ENCODE peak calls at places on chromosomes 11 and 22, in eight cellular contexts. P is esophagus muscularis mucosa, E is epithelial cell of esophagus, Z is gastrocnemius medialis, K is psoas muscle, O is lower leg skin, R is upper lobe of right lung, Y is pancreas. H is an unnamed sample.

GRCh38 chr11:62579252-62579651 is 5.6 kb upstream of the EEF1G start:
- DNase-seq in Y (no peak), K (no peak), R (no peak), E (no peak), Z (no peak), P (no peak), O (no peak), H (no peak)

GRCh38 chr11:124879999-124880611 is 14.9 kb downstream of the ROBO3 start:
- DNase-seq in R (peak), P (no peak), K (no peak), E (no peak), Y (no peak), Z (no peak), O (peak), H (no peak)

GRCh38 chr22:24827305-24827704 is 21.3 kb downstream of the SGSM1 start:
- DNase-seq in Y (peak), Z (no peak), O (no peak), R (peak), P (no peak), K (no peak), E (no peak), H (no peak)

GRCh38 chr11:56333156-56333555 is 12.7 kb upstream of the OR8K1 start:
- DNase-seq in P (no peak), R (no peak), Z (no peak), Y (no peak), K (no peak), O (no peak), E (no peak), H (no peak)

GRCh38 chr22:39731881-39732555 is 161.5 kb downstream of the CACNA1I start:
- DNase-seq in O (no peak), Z (no peak), Y (no peak), P (peak), R (peak), K (no peak), E (no peak), H (no peak)

GRCh38 chr11:64060861-64061444 is 25.2 kb downstream of the FLRT1 start:
- DNase-seq in R (peak), K (peak), E (peak), O (no peak), Z (no peak), Y (peak), P (no peak), H (peak)

GRCh38 chr11:64624869-64625481 is 34.0 kb downstream of the SLC22A12 start:
- DNase-seq in Z (no peak), R (no peak), K (no peak), Y (no peak), E (no peak), P (no peak), O (no peak), H (no peak)

GRCh38 chr11:128022007-128022368 is 565.4 kb downstream of the ETS1 start:
- DNase-seq in Y (no peak), E (peak), P (peak), R (no peak), Z (no peak), K (no peak), O (no peak), H (peak)

GRCh38 chr11:60125962-60126585 is 37.6 kb downstream of the MS4A2 start:
- DNase-seq in Z (no peak), R (no peak), P (no peak), O (no peak), E (peak), Y (no peak), K (no peak), H (no peak)

GRCh38 chr22:49704345-49705215 is 123.1 kb downstream of the BRD1 start:
- DNase-seq in Z (no peak), K (no peak), R (no peak), Y (peak), P (no peak), E (no peak), O (no peak), H (no peak)

GRCh38 chr11:92101845-92102244 is 122.8 kb upstream of the FAT3 start:
- DNase-seq in E (no peak), R (no peak), Z (no peak), Y (no peak), O (no peak), P (no peak), K (no peak), H (no peak)

GRCh38 chr11:94838027-94838610 is 70.0 kb downstream of the AMOTL1 start:
- DNase-seq in E (no peak), P (no peak), Y (no peak), R (no peak), O (no peak), Z (no peak), K (no peak), H (no peak)

GRCh38 chr11:130237282-130238006 is 77.3 kb downstream of the ZBTB44 start:
- DNase-seq in E (no peak), P (no peak), R (no peak), Y (no peak), O (no peak), Z (no peak), K (no peak), H (no peak)

GRCh38 chr11:28505216-28505615 is 397.0 kb downstream of the METTL15 start:
- DNase-seq in E (peak), R (no peak), O (no peak), K (no peak), P (no peak), Y (no peak), Z (no peak), H (no peak)

GRCh38 chr11:17983569-17983968 is 29.3 kb downstream of the SERGEF start:
- DNase-seq in K (no peak), P (no peak), Z (no peak), Y (no peak), O (no peak), R (no peak), E (no peak), H (no peak)

GRCh38 chr11:75126564-75126963 is 24.3 kb upstream of the SLCO2B1 start:
- DNase-seq in E (no peak), R (no peak), Z (no peak), P (no peak), K (no peak), Y (no peak), O (no peak), H (no peak)

GRCh38 chr11:64531906-64532312 is 59.1 kb upstream of the SLC22A12 start:
- DNase-seq in O (no peak), P (no peak), Z (no peak), R (no peak), E (no peak), Y (no peak), K (no peak), H (no peak)

GRCh38 chr22:44739024-44739423 is 13.4 kb upstream of the ARHGAP8 start:
- DNase-seq in O (no peak), Z (no peak), Y (no peak), K (no peak), E (no peak), P (no peak), R (no peak), H (no peak)

DNA sequence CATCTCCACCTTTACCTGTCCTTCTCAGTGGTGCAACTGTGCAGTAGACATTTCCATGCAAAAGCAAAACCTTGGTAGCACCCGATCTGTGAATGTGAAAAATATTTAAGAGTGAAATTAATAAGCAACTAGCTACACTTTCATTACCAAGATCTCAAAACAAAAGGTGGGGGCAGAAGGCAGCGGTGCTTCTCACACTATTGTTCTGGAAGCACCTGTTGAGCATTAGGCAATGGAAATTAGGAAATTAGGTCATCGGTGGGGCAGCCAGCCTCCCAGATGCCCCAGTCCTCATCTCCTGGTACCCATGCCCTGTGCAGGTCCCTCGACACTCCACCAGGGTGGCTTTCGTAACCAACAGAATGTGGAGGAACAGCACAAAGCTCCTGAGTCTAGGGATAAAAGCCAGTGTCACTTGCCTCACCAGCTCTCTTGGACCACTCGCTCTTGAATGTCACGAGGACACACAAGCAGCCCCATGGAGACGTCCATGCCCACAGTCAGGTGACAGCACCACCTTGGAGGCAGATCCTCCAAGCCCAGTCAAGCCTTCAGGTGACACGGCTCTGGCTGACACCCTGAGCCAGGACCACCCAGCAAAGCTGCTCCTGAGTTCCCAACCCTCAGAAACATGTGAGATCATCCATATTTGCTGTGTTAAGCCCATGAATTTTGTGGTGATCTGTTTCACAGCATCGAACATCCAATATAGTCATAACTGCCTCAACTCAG is 3.3 kb downstream of the LTO1 start:
- DNase-seq in R (no peak), E (no peak), O (peak), P (no peak), Z (peak), K (no peak), Y (no peak), H (no peak)
- TF ChIP-seq CTCF in R (no peak), E (no peak), O (no peak), P (no peak), Z (no peak), K (no peak), Y (no peak), H (no peak)

GRCh38 chr22:17612057-17612456 is 16.5 kb downstream of the ATP6V1E1 start:
- DNase-seq in R (no peak), Y (no peak), K (no peak), P (no peak), Z (no peak), O (no peak), E (no peak), H (no peak)

GRCh38 chr22:17607891-17608521 is 20.5 kb downstream of the ATP6V1E1 start:
- DNase-seq in O (no peak), K (no peak), R (no peak), Z (no peak), P (no peak), Y (no peak), E (no peak), H (no peak)

GRCh38 chr22:17601031-17601430 is 27.5 kb downstream of the ATP6V1E1 start:
- DNase-seq in E (no peak), R (no peak), Y (no peak), Z (no peak), P (no peak), O (no peak), K (no peak), H (no peak)

GRCh38 chr22:17606472-17606871 is 22.1 kb downstream of the ATP6V1E1 start:
- DNase-seq in R (no peak), O (no peak), P (no peak), K (no peak), Y (no peak), E (no peak), Z (no peak), H (no peak)
- H3K4me3 ChIP-seq in R (no peak), O (no peak), P (no peak), K (no peak), Y (no peak), E (no peak), Z (no peak), H (no peak)

GRCh38 chr11:132944557-132944920 is 587.8 kb downstream of the OPCML start:
- DNase-seq in Z (no peak), O (no peak), E (no peak), K (no peak), R (no peak), P (peak), Y (no peak), H (no peak)

GRCh38 chr11:132943325-132943736 is 589.0 kb downstream of the OPCML start:
- DNase-seq in K (no peak), O (no peak), P (peak), Y (no peak), R (no peak), E (no peak), Z (no peak), H (peak)

GRCh38 chr11:132942611-132943324 is 589.5 kb downstream of the OPCML start:
- DNase-seq in R (no peak), P (peak), Z (no peak), O (no peak), K (no peak), Y (peak), E (no peak), H (no peak)

GRCh38 chr11:132941761-132942160 is 590.5 kb downstream of the OPCML start:
- DNase-seq in P (peak), O (no peak), Y (no peak), Z (no peak), R (no peak), K (no peak), E (no peak), H (no peak)

DNA sequence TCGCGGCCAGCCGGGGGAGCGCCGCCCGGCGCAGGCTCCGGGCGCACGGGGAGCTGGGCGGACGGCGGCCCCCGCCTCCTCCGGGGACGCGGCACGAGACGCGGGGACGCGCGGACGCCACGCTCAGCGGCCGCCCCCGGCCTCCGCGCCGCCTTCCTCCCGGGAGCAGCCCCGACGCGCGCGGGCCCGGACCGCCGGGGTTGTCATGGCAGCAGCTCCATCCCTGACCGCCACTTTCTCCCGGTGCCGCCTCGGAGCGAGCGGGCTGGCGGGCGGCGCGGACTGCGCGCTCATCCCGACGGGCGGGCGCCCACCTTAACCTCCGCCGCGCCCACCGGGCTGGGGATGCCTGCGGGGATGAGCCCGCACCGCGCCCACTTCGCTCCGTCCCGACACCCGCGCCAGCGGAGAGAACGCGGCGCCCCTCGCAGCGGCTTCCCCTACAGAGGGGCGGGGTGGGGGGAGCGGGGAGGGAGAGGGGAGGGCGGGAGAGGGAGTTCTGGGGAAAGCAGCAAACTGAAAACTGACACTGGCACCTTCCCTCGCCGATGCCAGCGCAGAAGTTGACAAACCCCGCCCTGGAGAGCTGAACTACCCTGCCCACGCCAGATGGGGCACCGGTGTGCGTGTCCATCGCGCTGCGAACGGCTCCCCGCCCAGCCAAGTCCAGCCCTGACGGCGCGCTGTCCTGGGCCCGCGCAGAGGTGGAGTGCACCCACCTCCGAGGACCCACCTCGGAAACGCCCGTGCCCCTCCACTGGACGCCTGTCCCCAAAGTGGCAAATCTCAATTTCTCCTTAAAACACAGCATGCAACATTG is 588.4 kb downstream of the OPCML start:
- DNase-seq in P (peak), O (no peak), R (no peak), E (no peak), Y (peak), K (no peak), Z (no peak), H (no peak)
- TF ChIP-seq CTCF in P (no peak), O (no peak), R (no peak), E (no peak), Y (no peak), K (no peak), Z (no peak), H (no peak)

DNA sequence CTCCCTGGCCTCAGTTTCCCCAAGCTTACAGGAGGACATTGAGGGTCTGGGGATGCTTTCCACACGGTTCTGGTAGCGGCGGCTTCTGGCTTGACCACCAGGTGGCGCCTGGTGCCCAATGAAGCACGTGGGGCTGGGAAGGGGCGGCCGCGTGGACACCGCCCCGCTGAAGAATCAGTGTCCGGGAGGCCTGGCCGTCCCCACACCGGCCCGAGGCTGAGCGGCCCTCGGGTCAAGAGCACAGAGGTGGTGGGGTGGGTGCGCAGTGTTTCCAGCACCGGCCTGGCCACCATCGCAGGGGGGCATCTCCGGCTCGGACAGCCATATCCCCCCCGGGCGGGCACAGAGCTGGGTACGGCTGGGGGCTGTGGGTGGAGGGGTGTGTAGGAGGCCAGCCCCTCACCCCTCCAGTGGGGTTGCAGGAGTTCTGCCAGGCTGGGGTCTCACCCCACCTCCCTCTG is 27.8 kb upstream of the PPARA start:
- DNase-seq in E (peak), P (no peak), Y (peak), Z (peak), K (peak), R (peak), O (no peak), H (no peak)
- H3K4me3 ChIP-seq in E (no peak), P (peak), Y (no peak), Z (no peak), K (peak), R (no peak), O (no peak), H (no peak)

H was measured in astrocyte of the spinal cord.